ENCODE peak calls at places on chromosomes 13 and 19, in ten cellular contexts. N is left ventricle myocardium inferior; Y is stimulated activated naive B cell treated with anti-CD40 and anti-IgM and Interleukin-4, amounts not matched to agents 10 μg/mL and 1 μg/mL and 100 μg/mL, for 72 hours; Q is trophoblast cell; V is progenitor cell of endocrine pancreas; E is GM23248; F is Peyer's patch; P is mesothelial cell of epicardium; U is GM04503; Z is brain pericyte. K is an unnamed sample.

GRCh38 chr13:101127741-101128353 is 288.5 kb downstream of the NALCN start:
- DNase-seq in N (no peak), Y (no peak), Q (peak), V (no peak), E (peak), F (no peak), P (no peak), U (no peak), Z (no peak), K (peak)

GRCh38 chr13:34360702-34361101 is 542.8 kb downstream of the RFC3 start:
- DNase-seq in N (no peak), Y (no peak), Q (peak), V (no peak), E (no peak), F (no peak), P (no peak), U (no peak), Z (no peak), K (no peak)

GRCh38 chr19:1360818-1361461 is 22.8 kb upstream of the NDUFS7 start:
- DNase-seq in N (peak), Y (no peak), Q (no peak), V (no peak), E (peak), F (no peak), P (no peak), U (peak), Z (no peak), K (peak)

GRCh38 chr19:47729468-47729798 is 15.9 kb upstream of the NOP53 start:
- DNase-seq in N (peak), Y (no peak), Q (peak), V (no peak), E (peak), F (no peak), P (peak), U (no peak), Z (no peak), K (peak)

GRCh38 chr13:87259479-87260083 is 411.6 kb upstream of the SLITRK5 start:
- DNase-seq in N (no peak), Y (no peak), Q (no peak), V (no peak), E (peak), F (no peak), P (no peak), U (no peak), Z (no peak), K (no peak)

GRCh38 chr19:39828015-39828633 is 5.8 kb downstream of the DYRK1B start:
- DNase-seq in N (no peak), Y (no peak), Q (no peak), V (no peak), E (no peak), F (peak), P (no peak), U (no peak), Z (no peak), K (no peak)

GRCh38 chr19:46678110-46678732 is 17.2 kb upstream of the DACT3 start:
- DNase-seq in N (no peak), Y (peak), Q (no peak), V (no peak), E (peak), F (peak), P (no peak), U (no peak), Z (no peak), K (peak)

GRCh38 chr13:110387451-110388140 is 80.5 kb downstream of the COL4A2 start:
- DNase-seq in N (peak), Y (peak), Q (peak), V (no peak), E (no peak), F (no peak), P (peak), U (no peak), Z (no peak), K (no peak)